ENCODE peak calls at places on chromosomes 16 and 17, in ten cellular contexts. H is fibroblast of lung; P is NCI-H526 treated with DMSO at 0.1 percent for 48 hours; D is stimulated activated CD4-positive, alpha-beta T cell treated with anti-CD3 and anti-CD28 coated beads, Interleukin-12 subunit alpha, Interleukin-12 subunit beta, amount 100 ng/mL, for 48 hours; A is mucosa of gallbladder; U is endothelial cell; K is RKO; Q is SK-N-SH; F is 8988T; L is brain pericyte. X is an unnamed sample.

GRCh38 chr17:16215273-16215964 is at the start of gene NCOR1:
- DNase-seq in F (peak; percentile 54), U (peak; percentile 94), Q (peak; percentile 94), K (peak; percentile 91), H (peak; percentile 93), D (peak; percentile 91), L (peak; percentile 73), A (peak; percentile 93), P (peak; percentile 62), X (peak; percentile 92)

GRCh38 chr17:55340726-55341125 is 76.0 kb downstream of the HLF start:
- DNase-seq in K (no peak), F (no peak), A (no peak), Q (no peak), D (no peak), P (no peak), L (no peak), U (no peak), H (no peak), X (no peak)

GRCh38 chr17:29346462-29346861 is 43.7 kb upstream of the TAOK1 start:
- DNase-seq in U (no peak), F (no peak), P (no peak), A (no peak), D (no peak), L (no peak), Q (no peak), H (no peak), K (no peak), X (no peak)

GRCh38 chr17:77285594-77286390 is 145.0 kb downstream of the SEC14L1 start:
- DNase-seq in Q (peak; percentile 47), H (peak; percentile 86), K (peak; percentile 42), A (peak; percentile 51), P (peak; percentile 55), U (no peak), L (no peak), D (no peak), F (peak; percentile 54), X (no peak)

GRCh38 chr17:82383411-82383810 is 11.8 kb downstream of the UTS2R start:
- DNase-seq in U (no peak), L (no peak), H (no peak), K (no peak), Q (peak; percentile 70), F (no peak), A (no peak), P (no peak), D (no peak), X (no peak)

GRCh38 chr17:74192950-74193781 is 10.3 kb upstream of the RPL38 start:
- DNase-seq in D (no peak), L (no peak), P (peak; percentile 51), F (no peak), Q (no peak), U (no peak), H (peak; percentile 71), A (peak; percentile 86), K (no peak), X (no peak)

GRCh38 chr16:50602531-50603205 is 54.5 kb downstream of the NKD1 start:
- DNase-seq in H (no peak), P (no peak), K (no peak), A (peak; percentile 82), F (no peak), Q (no peak), D (no peak), U (no peak), L (no peak), X (no peak)

GRCh38 chr17:48023408-48024148 is 14.0 kb downstream of the COPZ2 start:
- DNase-seq in K (peak; percentile 88), F (peak; percentile 88), A (peak; percentile 78), H (peak; percentile 56), Q (peak; percentile 94), D (peak; percentile 32), L (no peak), P (peak; percentile 59), U (peak; percentile 62), X (no peak)

GRCh38 chr16:65294708-65295107 is 172.8 kb upstream of the CDH11 start:
- DNase-seq in H (no peak), K (no peak), L (no peak), P (no peak), U (no peak), Q (no peak), D (no peak), A (no peak), F (no peak), X (no peak)

GRCh38 chr17:11245792-11246191 is 4.8 kb downstream of the SHISA6 start:
- DNase-seq in U (no peak), K (no peak), Q (no peak), F (no peak), P (no peak), D (no peak), H (no peak), A (no peak), L (no peak), X (no peak)

GRCh38 chr17:57410169-57410568 is 153.8 kb downstream of the MSI2 start:
- DNase-seq in H (no peak), P (no peak), K (no peak), F (no peak), Q (no peak), A (no peak), U (no peak), L (no peak), D (no peak), X (no peak)

GRCh38 chr17:50865868-50866260 is 290 bp downstream of the TOB1 start:
- DNase-seq in H (no peak), D (no peak), K (no peak), P (no peak), F (no peak), L (no peak), A (no peak), U (no peak), Q (no peak), X (no peak)

GRCh38 chr16:84141143-84141670 is 3.8 kb downstream of the HSDL1 start:
- DNase-seq in A (no peak), Q (no peak), L (no peak), U (no peak), F (peak; percentile 67), P (no peak), K (no peak), D (no peak), H (no peak), X (no peak)

GRCh38 chr17:3904486-3904885 is 11.6 kb upstream of the CAMKK1 start:
- DNase-seq in D (no peak), Q (no peak), F (no peak), L (no peak), P (no peak), U (no peak), K (no peak), H (no peak), A (no peak), X (no peak)

GRCh38 chr17:42133461-42134041 is 10.9 kb downstream of the HSPB9 start:
- DNase-seq in Q (no peak), P (no peak), K (peak; percentile 28), H (no peak), D (no peak), F (no peak), A (no peak), U (no peak), L (no peak), X (no peak)

GRCh38 chr16:77289331-77289809 is 90.2 kb downstream of the SYCE1L start:
- DNase-seq in Q (peak; percentile 15), U (no peak), P (no peak), K (no peak), A (no peak), H (peak; percentile 68), D (no peak), F (no peak), L (no peak), X (peak; percentile 65)

GRCh38 chr17:4407216-4407615 is 26.5 kb upstream of the SPNS3 start:
- DNase-seq in D (no peak), K (no peak), L (no peak), P (no peak), H (no peak), Q (no peak), A (no peak), F (no peak), U (no peak), X (no peak)

GRCh38 chr16:4945560-4946502 is 8.9 kb upstream of the PPL start:
- DNase-seq in F (peak; percentile 41), K (no peak), D (no peak), A (no peak), H (peak; percentile 50), U (no peak), L (no peak), P (no peak), Q (no peak), X (no peak)

GRCh38 chr16:71919033-71919432 is 23.7 kb downstream of the IST1 start:
- DNase-seq in K (no peak), P (no peak), L (no peak), H (no peak), A (no peak), F (no peak), U (no peak), Q (no peak), D (no peak), X (no peak)

GRCh38 chr17:38898812-38899348 is 26.5 kb upstream of the LASP1NB start:
- DNase-seq in D (peak; percentile 77), P (no peak), U (no peak), K (no peak), F (no peak), L (no peak), H (no peak), A (peak; percentile 53), Q (no peak), X (no peak)

GRCh38 chr17:74429604-74430384 is 2.1 kb upstream of the GPRC5C start:
- DNase-seq in H (no peak), Q (no peak), A (no peak), F (no peak), P (peak; percentile 31), D (no peak), K (no peak), L (no peak), U (no peak), X (no peak)

GRCh38 chr17:68089881-68090280 is 54.3 kb downstream of the KPNA2 start:
- DNase-seq in P (no peak), A (peak; percentile 79), D (no peak), H (no peak), F (no peak), L (no peak), U (no peak), Q (no peak), K (peak; percentile 15), X (no peak)

GRCh38 chr17:41462705-41463104 is 4.5 kb downstream of the KRT32 start:
- DNase-seq in H (no peak), D (no peak), L (no peak), A (no peak), P (no peak), Q (no peak), F (no peak), U (no peak), K (no peak), X (no peak)

GRCh38 chr16:19085679-19086200 is 18.3 kb downstream of the COQ7 start:
- DNase-seq in H (peak; percentile 38), K (no peak), A (no peak), F (no peak), D (no peak), Q (peak; percentile 22), P (no peak), U (no peak), L (no peak), X (no peak)

GRCh38 chr16:1871974-1872635 is at the start of gene MEIOB:
- DNase-seq in A (no peak), U (peak; percentile 60), Q (peak; percentile 92), L (no peak), H (no peak), K (no peak), P (no peak), D (no peak), F (no peak), X (no peak)

GRCh38 chr17:82866521-82867214 is 26.8 kb upstream of the ZNF750 start:
- DNase-seq in U (no peak), D (no peak), Q (peak; percentile 85), K (peak; percentile 28), H (peak; percentile 83), L (peak; percentile 54), F (no peak), A (no peak), P (no peak), X (no peak)

GRCh38 chr16:85551319-85551978 is 61.7 kb upstream of the GSE1 start:
- DNase-seq in H (no peak), P (no peak), A (no peak), K (no peak), F (no peak), L (no peak), U (no peak), Q (no peak), D (no peak), X (no peak)